ENCODE peak calls at places on chromosomes 6 and 20, in eight cellular contexts. U is NCI-H774; N is stimulated activated CD8-positive, alpha-beta memory T cell treated with anti-CD3 and anti-CD28 coated beads, Interleukin-4, amount 100 ng/mL, for 1 hour; Y is stimulated activated CD4-positive, alpha-beta T cell treated with anti-CD3 and anti-CD28 coated beads, TNF-alpha, amount 100 ng/mL, for 1 hour; J is heart right ventricle; Q is AG04449; C is T-helper 9 cell; P is psoas muscle. O is an unnamed sample.

GRCh38 chr20:22533823-22534751 is 50.3 kb downstream of the FOXA2 start:
- DNase-seq in Q (no peak), P (no peak), N (no peak), Y (no peak), U (no peak), J (no peak), C (no peak), O (no peak)

GRCh38 chr6:34865107-34865506 is 22.7 kb downstream of the TAF11 start:
- DNase-seq in J (no peak), P (no peak), U (no peak), Y (no peak), N (no peak), Q (no peak), C (no peak), O (no peak)

GRCh38 chr6:143125455-143125854 is 64.8 kb downstream of the AIG1 start:
- DNase-seq in U (no peak), Q (peak), J (no peak), C (no peak), P (no peak), N (no peak), Y (no peak), O (no peak)

GRCh38 chr20:13786143-13786828 is 1.5 kb downstream of the NDUFAF5 start:
- DNase-seq in Y (no peak), Q (no peak), U (no peak), J (no peak), N (no peak), C (no peak), P (no peak), O (no peak)

GRCh38 chr20:20823469-20823868 is 111.0 kb upstream of the RALGAPA2 start:
- DNase-seq in Q (no peak), U (no peak), Y (no peak), C (no peak), P (no peak), N (no peak), J (no peak), O (no peak)

GRCh38 chr6:149860513-149860833 is 3.7 kb downstream of the LRP11 start:
- DNase-seq in J (no peak), Q (no peak), P (no peak), C (no peak), N (no peak), Y (no peak), U (no peak), O (no peak)

GRCh38 chr6:135183532-135184440 is 2.7 kb downstream of the MYB start:
- DNase-seq in N (peak), P (no peak), Q (no peak), U (peak), C (peak), Y (peak), J (no peak), O (peak)

GRCh38 chr20:51335329-51335841 is 207.1 kb downstream of the NFATC2 start:
- DNase-seq in P (no peak), U (no peak), Y (no peak), C (no peak), J (no peak), N (no peak), Q (peak), O (no peak)

GRCh38 chr20:58716476-58717277 is 24.1 kb downstream of the NPEPL1 start:
- DNase-seq in C (no peak), Y (no peak), Q (no peak), P (peak), J (no peak), N (no peak), U (no peak), O (peak)

GRCh38 chr6:35764238-35764896 is 12.0 kb upstream of the CLPSL2 start:
- DNase-seq in N (no peak), U (peak), Y (no peak), P (no peak), C (no peak), J (no peak), Q (no peak), O (no peak)

GRCh38 chr6:28736121-28736520 is 187.7 kb downstream of the TRIM27 start:
- DNase-seq in Q (no peak), C (no peak), P (no peak), U (no peak), N (no peak), J (no peak), Y (no peak), O (no peak)

GRCh38 chr6:75691012-75691411 is 58.0 kb upstream of the MYO6 start:
- DNase-seq in N (no peak), U (no peak), J (no peak), Y (no peak), P (no peak), Q (no peak), C (no peak), O (no peak)